ENCODE peak calls at places on chromosomes 11 and 22, in nine cellular contexts. C is spleen, W is Peyer's patch, H is sigmoid colon, B is ovary, O is HCT116, E is heart left ventricle, S is tibial nerve, J is A549. V is an unnamed sample.

GRCh38 chr22:43669190-43669589 is 142.9 kb downstream of the EFCAB6 start:
- DNase-seq in C (no peak), W (no peak), H (no peak), B (no peak), O (no peak), E (no peak), S (no peak), J (no peak), V (no peak)

GRCh38 chr22:19086417-19086816 is 35.8 kb downstream of the DGCR2 start:
- DNase-seq in C (no peak), W (no peak), H (peak; percentile 21), B (no peak), O (no peak), E (no peak), S (no peak), J (no peak), V (no peak)

GRCh38 chr11:92277871-92278270 is 53.3 kb downstream of the FAT3 start:
- DNase-seq in C (no peak), W (no peak), H (no peak), B (no peak), O (no peak), E (no peak), S (no peak), J (no peak), V (no peak)

GRCh38 chr11:36451045-36451444 is 59.0 kb downstream of the TRAF6 start:
- DNase-seq in C (no peak), W (no peak), H (no peak), B (no peak), O (no peak), E (no peak), S (no peak), J (no peak), V (no peak)

GRCh38 chr11:119432484-119433368 is 9.8 kb upstream of the THY1 start:
- DNase-seq in C (no peak), W (no peak), H (no peak), B (no peak), O (no peak), E (no peak), S (no peak), J (no peak), V (no peak)

GRCh38 chr11:59191095-59191494 is 19.2 kb downstream of the DTX4 start:
- DNase-seq in C (no peak), W (no peak), H (no peak), B (no peak), O (no peak), E (no peak), S (no peak), J (no peak), V (no peak)

GRCh38 chr22:22957090-22957489 is 69.5 kb downstream of the IGLL5 start:
- DNase-seq in C (no peak), W (no peak), H (no peak), B (no peak), O (no peak), E (no peak), S (no peak), J (no peak), V (no peak)

GRCh38 chr11:106088896-106089295 is 11.4 kb downstream of the AASDHPPT start:
- DNase-seq in C (no peak), W (no peak), H (no peak), B (no peak), O (no peak), E (no peak), S (no peak), J (no peak), V (no peak)

GRCh38 chr22:50641696-50642607 is 14.0 kb upstream of the ARSA start:
- DNase-seq in C (no peak), W (no peak), H (peak; percentile 64), B (peak; percentile 28), O (no peak), E (peak; percentile 42), S (no peak), J (no peak), V (no peak)

GRCh38 chr11:122655527-122656072 is at the start of gene UBASH3B:
- DNase-seq in C (peak; percentile 95), W (peak; percentile 82), H (peak; percentile 85), B (peak; percentile 48), O (peak; percentile 71), E (peak; percentile 84), S (peak; percentile 48), J (peak; percentile 67), V (peak; percentile 64)

GRCh38 chr11:125728969-125729368 is 17.1 kb upstream of the PATE1 start:
- DNase-seq in C (no peak), W (no peak), H (no peak), B (no peak), O (no peak), E (no peak), S (no peak), J (no peak), V (no peak)

GRCh38 chr11:128054323-128054910 is 532.9 kb downstream of the ETS1 start:
- DNase-seq in C (no peak), W (no peak), H (no peak), B (no peak), O (no peak), E (no peak), S (no peak), J (no peak), V (no peak)

GRCh38 chr22:26660961-26661578 is 3.7 kb downstream of the MIAT start:
- DNase-seq in C (peak; percentile 41), W (no peak), H (no peak), B (no peak), O (no peak), E (no peak), S (no peak), J (no peak), V (no peak)

GRCh38 chr11:95469268-95469667 is 238.3 kb upstream of the SESN3 start:
- DNase-seq in C (no peak), W (no peak), H (no peak), B (no peak), O (no peak), E (no peak), S (no peak), J (no peak), V (no peak)

GRCh38 chr11:59705281-59705680 is 8.4 kb downstream of the OR10V1 start:
- DNase-seq in C (no peak), W (no peak), H (no peak), B (no peak), O (no peak), E (no peak), S (no peak), J (no peak), V (no peak)

GRCh38 chr22:37681556-37682049 is 4.5 kb upstream of the NOL12 start:
- DNase-seq in C (peak; percentile 87), W (peak; percentile 79), H (peak; percentile 90), B (peak; percentile 76), O (peak; percentile 62), E (peak; percentile 77), S (no peak), J (no peak), V (peak; percentile 69)

DNA sequence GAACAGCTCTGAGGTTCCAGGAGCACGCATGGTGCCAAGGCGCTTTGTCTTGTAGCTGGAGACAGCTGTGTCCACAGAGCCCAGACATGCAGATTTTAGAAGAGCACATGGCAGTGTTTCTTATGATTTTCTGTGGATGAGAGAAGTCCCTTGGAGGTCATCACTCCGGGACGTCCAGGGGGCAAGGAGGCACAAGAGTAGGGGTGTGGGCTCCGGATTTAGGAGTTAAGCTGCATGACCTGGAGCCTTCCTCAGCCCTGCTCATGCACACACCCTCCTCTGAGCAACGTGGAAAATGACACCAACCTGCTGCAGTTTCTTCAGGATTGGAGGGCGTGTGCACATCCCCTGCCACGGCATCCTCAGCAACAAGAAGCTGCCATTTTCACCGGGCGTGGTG is 1286.7 kb downstream of the TBC1D22A start:
- DNase-seq in C (no peak), W (no peak), H (no peak), B (no peak), O (no peak), E (no peak), S (no peak), J (no peak), V (no peak)
- TF ChIP-seq POLR2A in C (no peak), W (no peak), H (no peak), B (no peak), O (no peak), E (no peak), S (no peak), J (no peak), V (no peak)

GRCh38 chr22:31084811-31085492 is 3.8 kb downstream of the SMTN start:
- DNase-seq in C (peak; percentile 96), W (peak; percentile 90), H (peak; percentile 96), B (peak; percentile 88), O (no peak), E (peak; percentile 94), S (peak; percentile 84), J (no peak), V (peak; percentile 95)
- TF ChIP-seq POLR2A in C (no peak), W (peak; percentile 62), H (peak; percentile 40), B (peak; percentile 54), O (peak; percentile 60), E (no peak), S (peak; percentile 64), J (no peak), V (peak; percentile 74)

DNA sequence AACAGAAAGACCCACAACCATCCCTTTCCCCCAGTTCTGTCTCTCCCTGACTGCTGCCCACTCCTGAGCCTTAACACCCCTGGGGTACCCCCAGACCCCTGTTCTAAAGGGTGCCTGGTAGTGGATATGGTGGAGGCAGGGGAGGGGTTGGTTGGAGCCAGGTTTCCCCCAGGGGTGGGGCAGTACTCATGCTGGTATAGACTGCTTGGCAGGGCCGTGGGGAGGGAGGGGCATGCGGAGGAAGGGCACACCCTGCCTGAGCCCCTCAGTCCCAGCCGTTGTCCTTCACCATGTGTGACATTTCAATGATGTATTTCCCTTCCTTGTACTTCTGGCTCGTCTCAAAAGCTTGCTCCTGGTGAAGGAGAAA is 4.0 kb downstream of the YPEL4 start:
- DNase-seq in C (no peak), W (no peak), H (no peak), B (peak; percentile 53), O (no peak), E (no peak), S (no peak), J (no peak), V (no peak)
- TF ChIP-seq POLR2A in C (no peak), W (no peak), H (no peak), B (peak; percentile 4), O (no peak), E (no peak), S (no peak), J (no peak), V (no peak)

GRCh38 chr22:31619611-31620300 is 42.3 kb downstream of the PISD start:
- DNase-seq in C (no peak), W (no peak), H (no peak), B (no peak), O (no peak), E (no peak), S (no peak), J (no peak), V (no peak)

GRCh38 chr22:31618471-31619176 is 43.4 kb downstream of the PISD start:
- DNase-seq in C (no peak), W (no peak), H (no peak), B (no peak), O (no peak), E (peak; percentile 3), S (no peak), J (no peak), V (no peak)

GRCh38 chr22:31616315-31616980 is 45.6 kb downstream of the PISD start:
- DNase-seq in C (peak; percentile 85), W (peak; percentile 74), H (no peak), B (no peak), O (no peak), E (peak; percentile 16), S (no peak), J (no peak), V (peak; percentile 54)

GRCh38 chr22:31615940-31616314 is 46.1 kb downstream of the PISD start:
- DNase-seq in C (no peak), W (no peak), H (no peak), B (no peak), O (no peak), E (peak; percentile 18), S (no peak), J (no peak), V (peak; percentile 38)

GRCh38 chr22:31618057-31618456 is 44.0 kb downstream of the PISD start:
- DNase-seq in C (no peak), W (peak; percentile 60), H (no peak), B (no peak), O (no peak), E (no peak), S (no peak), J (no peak), V (no peak)
- TF ChIP-seq POLR2A in C (no peak), W (no peak), H (no peak), B (no peak), O (no peak), E (no peak), S (no peak), J (no peak), V (no peak)